ENCODE peak calls at places on chromosomes 6 and 20, in seven cellular contexts. D, A, E, C, B, W and Z are unnamed samples.

GRCh38 chr6:26318459-26319404 is 46.3 kb upstream of the BTN3A2 start:
- DNase-seq in D (no peak), A (no peak), E (no peak), C (no peak), B (no peak), W (no peak), Z (no peak)

GRCh38 chr6:168374051-168374502 is 54.5 kb upstream of the DACT2 start:
- DNase-seq in D (no peak), A (no peak), E (no peak), C (no peak), B (no peak), W (no peak), Z (no peak)

GRCh38 chr20:61744691-61745396 is 320.8 kb downstream of the TAF4 start:
- DNase-seq in D (no peak), A (peak), E (peak), C (no peak), B (no peak), W (no peak), Z (no peak)

GRCh38 chr6:132764370-132764769 is 6.7 kb upstream of the VNN2 start:
- DNase-seq in D (peak), A (no peak), E (peak), C (no peak), B (no peak), W (no peak), Z (no peak)

GRCh38 chr6:151497935-151498726 is 4.3 kb downstream of the CCDC170 start:
- DNase-seq in D (no peak), A (no peak), E (no peak), C (no peak), B (no peak), W (no peak), Z (no peak)

GRCh38 chr6:69796627-69797390 is at the start of gene LMBRD1:
- DNase-seq in D (peak), A (peak), E (peak), C (peak), B (peak), W (peak), Z (peak)

GRCh38 chr6:122652431-122652830 is 42.2 kb downstream of the PKIB start:
- DNase-seq in D (no peak), A (no peak), E (peak), C (no peak), B (no peak), W (no peak), Z (no peak)

GRCh38 chr20:63453029-63453523 is 19.4 kb downstream of the KCNQ2 start:
- DNase-seq in D (no peak), A (no peak), E (no peak), C (no peak), B (no peak), W (no peak), Z (no peak)

GRCh38 chr6:107806675-107807074 is 17.4 kb downstream of the SCML4 start:
- DNase-seq in D (no peak), A (no peak), E (no peak), C (no peak), B (no peak), W (no peak), Z (no peak)

GRCh38 chr6:98836025-98836961 is 1.9 kb downstream of the POU3F2 start:
- DNase-seq in D (no peak), A (no peak), E (no peak), C (no peak), B (no peak), W (no peak), Z (no peak)

GRCh38 chr20:62762376-62762775 is 33.9 kb upstream of the MRGBP start:
- DNase-seq in D (no peak), A (peak), E (no peak), C (no peak), B (no peak), W (no peak), Z (no peak)

GRCh38 chr6:39335780-39336541 is 13.5 kb upstream of the KCNK16 start:
- DNase-seq in D (no peak), A (no peak), E (no peak), C (no peak), B (no peak), W (peak), Z (no peak)

GRCh38 chr6:52877786-52878185 is 31.7 kb downstream of the GSTA3 start:
- DNase-seq in D (no peak), A (no peak), E (peak), C (no peak), B (no peak), W (no peak), Z (no peak)

GRCh38 chr6:41174610-41175009 is 11.7 kb upstream of the TREM2 start:
- DNase-seq in D (no peak), A (no peak), E (no peak), C (no peak), B (no peak), W (no peak), Z (no peak)

GRCh38 chr6:151389640-151390275 is 1.6 kb downstream of the ZBTB2 start:
- DNase-seq in D (peak), A (peak), E (peak), C (no peak), B (no peak), W (no peak), Z (no peak)

GRCh38 chr6:138833819-138834539 is 38.1 kb downstream of the ECT2L start:
- DNase-seq in D (peak), A (no peak), E (no peak), C (no peak), B (no peak), W (no peak), Z (no peak)

GRCh38 chr20:19473894-19474293 is 261.5 kb downstream of the SLC24A3 start:
- DNase-seq in D (no peak), A (no peak), E (no peak), C (no peak), B (no peak), W (no peak), Z (no peak)

GRCh38 chr6:165574770-165575549 is 88.1 kb downstream of the PDE10A start:
- DNase-seq in D (no peak), A (no peak), E (no peak), C (no peak), B (no peak), W (no peak), Z (no peak)

GRCh38 chr6:42260972-42261371 is 43.3 kb upstream of the MRPS10 start:
- DNase-seq in D (peak), A (peak), E (no peak), C (no peak), B (peak), W (peak), Z (peak)

GRCh38 chr20:32709528-32710121 is 33.6 kb downstream of the COMMD7 start:
- DNase-seq in D (no peak), A (no peak), E (no peak), C (no peak), B (no peak), W (no peak), Z (no peak)

GRCh38 chr6:122872311-122872710 is 83.3 kb downstream of the SMPDL3A start:
- DNase-seq in D (no peak), A (no peak), E (peak), C (no peak), B (no peak), W (no peak), Z (no peak)

GRCh38 chr6:161549977-161550655 is 276.3 kb upstream of the AGPAT4 start:
- DNase-seq in D (no peak), A (no peak), E (no peak), C (no peak), B (no peak), W (no peak), Z (no peak)